ENCODE peak calls at places on chromosomes 13 and 19, in nine cellular contexts. W is RPMI7951; F is left colon; J is upper lobe of right lung; T is IMR-90; D is SJSA1; A is RCC 7860; U is HCT116; Z is stimulated activated CD4-positive, alpha-beta T cell treated with anti-CD3 and anti-CD28 coated beads, Interleukin-1b, Interleukin-23, amount 100 ng/mL, for 48 hours. G is an unnamed sample.

GRCh38 chr19:46813570-46814358 is 25.4 kb upstream of the SLC1A5 start:
- DNase-seq in Z (no peak), A (no peak), J (peak), T (peak), D (peak), W (peak), U (no peak), F (peak), G (no peak)

GRCh38 chr13:33509642-33510229 is 224.2 kb upstream of the STARD13 start:
- DNase-seq in W (peak), U (no peak), J (no peak), D (no peak), Z (no peak), A (no peak), T (no peak), F (peak), G (no peak)

GRCh38 chr19:1168877-1169791 is 4.9 kb downstream of the SBNO2 start:
- DNase-seq in W (peak), T (peak), Z (no peak), F (no peak), D (peak), J (peak), U (no peak), A (peak), G (no peak)

GRCh38 chr19:47693489-47693888 is 19.7 kb upstream of the EHD2 start:
- DNase-seq in D (no peak), T (no peak), F (no peak), J (no peak), A (no peak), Z (no peak), W (no peak), U (no peak), G (no peak)

GRCh38 chr13:71218960-71219359 is 648.0 kb downstream of the DACH1 start:
- DNase-seq in A (no peak), W (no peak), T (no peak), J (no peak), D (no peak), F (no peak), U (no peak), Z (no peak), G (no peak)

GRCh38 chr13:46615888-46616531 is 63.0 kb downstream of the LRCH1 start:
- DNase-seq in F (no peak), U (no peak), W (no peak), D (peak), A (no peak), T (peak), J (no peak), Z (no peak), G (no peak)

GRCh38 chr19:12833747-12834417 is 497 bp downstream of the RTBDN start:
- DNase-seq in T (no peak), U (no peak), A (no peak), Z (peak), W (no peak), F (peak), J (peak), D (no peak), G (no peak)

GRCh38 chr13:113660066-113660465 is 2.1 kb upstream of the ATP4B start:
- DNase-seq in D (no peak), U (no peak), T (no peak), W (no peak), F (peak), J (no peak), Z (no peak), A (no peak), G (no peak)

GRCh38 chr19:11423804-11424318 is 4.7 kb upstream of the RGL3 start:
- DNase-seq in W (no peak), T (no peak), J (no peak), D (no peak), Z (no peak), U (no peak), A (no peak), F (no peak), G (no peak)

GRCh38 chr13:30529085-30529815 is 63.5 kb upstream of the HMGB1 start:
- DNase-seq in J (no peak), T (peak), Z (no peak), D (no peak), W (peak), U (no peak), A (no peak), F (no peak), G (no peak)

GRCh38 chr13:64446372-64446771 is 2783.8 kb downstream of the PCDH9 start:
- DNase-seq in W (no peak), D (no peak), A (no peak), U (peak), T (no peak), Z (no peak), F (no peak), J (no peak), G (no peak)

GRCh38 chr19:2051771-2052704 is 994 bp upstream of the MKNK2 start:
- DNase-seq in F (peak), J (no peak), A (no peak), Z (peak), W (peak), U (no peak), D (no peak), T (no peak), G (no peak)

GRCh38 chr13:66665991-66666390 is 564.1 kb downstream of the PCDH9 start:
- DNase-seq in Z (no peak), W (no peak), J (peak), U (no peak), A (peak), D (no peak), F (no peak), T (peak), G (no peak)

GRCh38 chr19:28468701-28469459 is 744.1 kb downstream of the UQCRFS1 start:
- DNase-seq in W (peak), U (no peak), T (no peak), D (peak), F (peak), J (no peak), A (peak), Z (peak), G (no peak)

GRCh38 chr19:17255150-17255621 is 9.4 kb downstream of the USHBP1 start:
- DNase-seq in J (peak), U (no peak), T (no peak), A (no peak), W (no peak), Z (no peak), D (no peak), F (no peak), G (no peak)

GRCh38 chr19:4700573-4700970 is 23.1 kb downstream of the DPP9 start:
- DNase-seq in T (no peak), U (no peak), A (no peak), D (no peak), Z (no peak), J (no peak), W (no peak), F (no peak), G (no peak)

GRCh38 chr13:92717857-92718256 is 508.8 kb upstream of the GPC6 start:
- DNase-seq in A (no peak), T (no peak), W (no peak), U (no peak), F (no peak), J (no peak), D (no peak), Z (no peak), G (no peak)

GRCh38 chr19:42284066-42284501 is 15.0 kb downstream of the CIC start:
- DNase-seq in D (peak), T (peak), J (peak), A (peak), U (no peak), W (peak), Z (peak), F (peak), G (no peak)

GRCh38 chr19:13839193-13839937 is 37.6 kb upstream of the NANOS3 start:
- DNase-seq in T (peak), A (peak), D (peak), Z (peak), J (peak), W (peak), F (peak), U (no peak), G (no peak)

GRCh38 chr19:48993175-48994034 is at the start of the genes GYS1 and RUVBL2:
- DNase-seq in D (peak), F (peak), J (peak), T (peak), W (peak), Z (peak), A (peak), U (peak), G (peak)

GRCh38 chr13:20487927-20488326 is 37.7 kb downstream of the CRYL1 start:
- DNase-seq in F (no peak), U (no peak), J (no peak), D (no peak), W (no peak), Z (no peak), T (no peak), A (no peak), G (no peak)

GRCh38 chr19:50500060-50500752 is 10.8 kb downstream of the JOSD2 start:
- DNase-seq in A (no peak), Z (no peak), U (no peak), T (no peak), F (no peak), W (no peak), D (no peak), J (no peak), G (no peak)

GRCh38 chr19:1648926-1649541 is 3.4 kb downstream of the TCF3 start:
- DNase-seq in F (no peak), Z (no peak), A (peak), D (no peak), U (no peak), W (no peak), T (no peak), J (no peak), G (no peak)

GRCh38 chr13:32229443-32229842 is 85.7 kb downstream of the ZAR1L start:
- DNase-seq in A (no peak), D (no peak), U (no peak), W (no peak), F (no peak), Z (no peak), J (no peak), T (peak), G (no peak)

GRCh38 chr19:4390017-4390861 is 10.1 kb downstream of the SH3GL1 start:
- DNase-seq in U (no peak), D (no peak), J (no peak), F (no peak), W (no peak), A (no peak), Z (no peak), T (peak), G (no peak)

GRCh38 chr19:8490395-8490760 is 12.1 kb downstream of the PRAM1 start:
- DNase-seq in J (no peak), W (no peak), F (no peak), D (no peak), A (no peak), T (no peak), Z (no peak), U (no peak), G (no peak)

GRCh38 chr13:26477681-26478080 is 79.8 kb upstream of the WASF3 start:
- DNase-seq in T (no peak), J (no peak), A (no peak), D (no peak), U (no peak), W (no peak), Z (no peak), F (no peak), G (no peak)

GRCh38 chr19:7442423-7442822 is 46.4 kb downstream of the PEX11G start:
- DNase-seq in U (no peak), D (no peak), A (no peak), Z (no peak), W (no peak), J (no peak), F (no peak), T (no peak), G (no peak)

GRCh38 chr13:33312150-33312908 is 26.8 kb upstream of the STARD13 start:
- DNase-seq in U (no peak), T (peak), D (peak), F (no peak), Z (no peak), W (peak), J (no peak), A (no peak), G (no peak)

GRCh38 chr19:4557971-4558941 is 1.2 kb downstream of the SEMA6B start:
- DNase-seq in J (peak), D (no peak), Z (no peak), W (no peak), F (peak), T (no peak), A (no peak), U (no peak), G (no peak)

GRCh38 chr13:109941951-109942350 is 155.6 kb upstream of the IRS2 start:
- DNase-seq in F (no peak), D (no peak), T (peak), U (no peak), J (no peak), W (no peak), A (no peak), Z (no peak), G (no peak)

GRCh38 chr13:114067886-114068722 is 64.3 kb downstream of the RASA3 start:
- DNase-seq in A (no peak), J (peak), U (no peak), Z (peak), W (no peak), F (no peak), D (no peak), T (no peak), G (no peak)

GRCh38 chr13:113652404-113653263 is 5.4 kb downstream of the ATP4B start:
- DNase-seq in A (no peak), D (no peak), J (peak), F (peak), T (no peak), W (no peak), Z (no peak), U (no peak), G (no peak)

GRCh38 chr19:53696951-53697350 is 65.2 kb downstream of the DPRX start:
- DNase-seq in W (no peak), D (no peak), A (no peak), U (no peak), J (peak), T (no peak), Z (no peak), F (no peak), G (no peak)

GRCh38 chr19:15256708-15257331 is 24.6 kb upstream of the EPHX3 start:
- DNase-seq in D (no peak), W (no peak), J (no peak), Z (no peak), F (no peak), U (no peak), T (no peak), A (no peak), G (no peak)

GRCh38 chr13:84279166-84279565 is 396.9 kb upstream of the SLITRK1 start:
- DNase-seq in Z (no peak), J (no peak), U (no peak), T (peak), F (no peak), D (no peak), A (no peak), W (no peak), G (no peak)

GRCh38 chr13:31631071-31631470 is 108.3 kb upstream of the RXFP2 start:
- DNase-seq in Z (no peak), U (no peak), W (peak), T (no peak), F (no peak), D (no peak), A (no peak), J (no peak), G (no peak)

GRCh38 chr19:6227941-6228325 is 51.8 kb downstream of the MLLT1 start:
- DNase-seq in W (no peak), U (no peak), T (no peak), A (no peak), J (no peak), Z (no peak), D (no peak), F (no peak), G (no peak)